ENCODE peak calls at places on chromosomes 2 and 18, in eight cellular contexts. D is heart left ventricle, I is tibial nerve, P is A549, Q is K562, N is transverse colon, K is body of pancreas, C is uterus. O is an unnamed sample.

GRCh38 chr2:19038096-19039015 is 320.1 kb downstream of the OSR1 start:
- DNase-seq in C (no peak), D (no peak), N (no peak), Q (no peak), I (no peak), K (no peak), P (no peak), O (no peak)

GRCh38 chr2:24492283-24493272 is 1.5 kb downstream of the NCOA1 start:
- DNase-seq in P (no peak), K (peak), N (peak), C (no peak), I (peak), D (no peak), Q (no peak), O (no peak)

GRCh38 chr2:135952891-135953290 is 32.5 kb downstream of the DARS1 start:
- DNase-seq in Q (no peak), C (no peak), D (no peak), N (no peak), K (no peak), I (no peak), P (no peak), O (no peak)

GRCh38 chr2:172134270-172134669 is 31.6 kb upstream of the DLX2 start:
- DNase-seq in P (no peak), Q (no peak), C (no peak), N (no peak), D (no peak), I (no peak), K (no peak), O (no peak)

GRCh38 chr18:657998-658946 is 819 bp downstream of the TYMS start:
- DNase-seq in Q (peak), D (peak), P (peak), C (peak), K (peak), N (peak), I (peak), O (peak)

GRCh38 chr2:200812122-200813022 is 662 bp downstream of the BZW1 start:
- DNase-seq in N (peak), C (peak), P (peak), Q (peak), K (peak), I (peak), D (peak), O (peak)

GRCh38 chr2:203802277-203803045 is 65.1 kb upstream of the CTLA4 start:
- DNase-seq in Q (no peak), I (no peak), K (no peak), D (no peak), C (no peak), N (no peak), P (no peak), O (no peak)

GRCh38 chr2:7023542-7023941 is 106.3 kb downstream of the RNF144A start:
- DNase-seq in D (peak), K (peak), Q (no peak), P (no peak), N (no peak), I (no peak), C (peak), O (no peak)

GRCh38 chr2:199798881-199799580 is 52.0 kb downstream of the FTCDNL1 start:
- DNase-seq in Q (no peak), N (peak), P (no peak), C (no peak), K (peak), I (no peak), D (peak), O (no peak)

GRCh38 chr2:62382757-62383156 is 123.2 kb downstream of the TMEM17 start:
- DNase-seq in C (no peak), D (no peak), Q (no peak), K (no peak), I (no peak), P (no peak), N (no peak), O (no peak)

GRCh38 chr2:38099096-38099997 is 23.4 kb upstream of the CYP1B1 start:
- DNase-seq in C (no peak), N (no peak), I (no peak), P (no peak), K (no peak), D (no peak), Q (no peak), O (no peak)
- H3K4me3 ChIP-seq in C (no peak), N (no peak), I (peak), P (peak), K (no peak), D (peak), Q (no peak), O (no peak)

DNA sequence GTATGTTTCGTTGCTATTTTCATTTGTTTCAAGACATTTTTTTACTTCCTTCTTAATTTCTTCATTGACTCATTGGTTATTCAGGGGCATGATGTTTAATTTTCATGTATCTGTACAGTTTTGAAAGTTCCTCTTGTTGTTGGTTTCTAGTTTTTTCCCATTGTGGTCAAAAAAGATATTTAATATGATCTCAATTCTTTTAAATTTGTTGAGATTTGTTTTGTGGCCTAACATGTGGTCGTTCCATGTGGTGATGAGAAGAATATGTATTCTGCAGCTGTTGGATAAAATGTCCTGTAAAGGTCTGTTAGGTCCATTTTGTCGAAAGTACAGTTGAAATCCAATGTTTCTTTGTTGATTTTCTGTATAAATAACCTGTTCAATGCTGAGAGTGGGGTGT is 110.3 kb upstream of the MAP4K4 start:
- DNase-seq in D (no peak), P (no peak), I (no peak), Q (no peak), C (no peak), N (no peak), K (no peak), O (no peak)
- TF ChIP-seq POLR2A in D (no peak), P (no peak), I (no peak), Q (no peak), C (no peak), N (no peak), K (no peak), O (no peak)

GRCh38 chr18:58669731-58670379 is 1.4 kb upstream of the MALT1 start:
- DNase-seq in C (no peak), K (no peak), D (no peak), Q (no peak), P (peak), I (no peak), N (no peak), O (no peak)
- H3K4me3 ChIP-seq in C (no peak), K (no peak), D (peak), Q (no peak), P (peak), I (no peak), N (no peak), O (no peak)

DNA sequence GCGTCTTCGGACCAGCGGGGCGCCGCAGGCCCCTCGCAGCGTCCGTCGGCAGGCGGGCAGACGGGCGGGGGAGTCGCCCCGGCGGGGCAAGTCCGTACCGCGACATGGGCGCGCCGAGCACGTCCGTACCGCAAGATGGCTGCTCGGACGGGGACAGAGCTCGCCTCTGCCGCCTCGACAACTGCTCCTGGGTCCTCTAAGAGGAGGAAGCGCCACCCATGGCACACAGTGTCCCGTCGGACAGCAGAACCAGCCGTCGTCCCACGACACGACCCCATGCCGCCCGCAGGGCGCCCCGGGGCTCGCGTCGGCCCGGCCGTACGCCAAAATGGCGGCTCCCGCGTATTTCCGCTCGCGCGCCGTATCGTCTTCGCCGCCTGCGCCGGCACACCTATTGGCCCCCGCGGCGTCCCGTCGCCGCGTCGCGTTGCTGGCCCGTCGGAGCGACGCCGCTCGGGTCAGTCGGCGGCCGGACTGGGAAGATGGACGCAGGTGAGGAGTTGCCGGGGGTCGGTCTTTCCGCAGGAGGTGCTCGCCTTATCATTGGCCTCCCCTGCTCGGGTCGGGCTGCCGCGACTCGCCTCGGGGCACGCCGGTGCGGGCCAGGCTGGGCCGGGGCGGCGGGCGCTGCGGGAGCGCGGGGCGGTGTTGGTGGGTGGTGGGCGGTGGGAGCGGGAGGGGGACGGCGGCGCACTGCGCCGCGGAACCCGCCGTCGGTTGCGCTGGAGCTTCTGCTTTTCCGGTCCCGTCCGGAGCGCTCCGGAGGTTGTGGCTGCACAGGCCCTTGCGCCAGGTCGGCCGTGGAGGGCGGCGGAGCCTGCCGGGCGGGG is at the start of gene ATG4B:
- DNase-seq in N (peak), Q (peak), P (peak), D (peak), C (peak), I (peak), K (peak), O (peak)
- TF ChIP-seq POLR2A in N (peak), Q (peak), P (peak), D (peak), C (peak), I (peak), K (peak), O (no peak)

O was measured in lower leg skin.